ENCODE peak calls at places on chromosomes 12 and 14, in eight cellular contexts. U is stimulated activated CD8-positive, alpha-beta memory T cell treated with anti-CD3 and anti-CD28 coated beads, Interleukin-4, amount 100 ng/mL, for 24 hours; N is cardiac septum; Z is CD4-positive, alpha-beta memory T cell; G is fibroblast of lung; O is OCI-LY7; I is activated B cell treated with CpG ODN at 0.5 μM for 24 hours; V is right cardiac atrium. K is an unnamed sample.
A peak's percentile ranks its signal among the peaks of the same experiment; 100 is the strongest.

GRCh38 chr12:124390442-124391116 is 95.7 kb downstream of the RFLNA start:
- DNase-seq in G (peak; percentile 74), U (no peak), O (peak; percentile 45), I (peak; percentile 44), Z (no peak), V (peak; percentile 87), N (peak; percentile 89), K (peak; percentile 86)

GRCh38 chr14:99779751-99780150 is 13.5 kb upstream of the EML1 start:
- DNase-seq in I (no peak), O (no peak), G (no peak), U (no peak), N (no peak), Z (no peak), V (no peak), K (peak; percentile 46)

GRCh38 chr12:712172-712863 is 40.1 kb upstream of the WNK1 start:
- DNase-seq in V (no peak), G (peak; percentile 15), Z (no peak), N (no peak), O (no peak), I (no peak), U (no peak), K (no peak)

GRCh38 chr12:51324953-51325352 is 979 bp upstream of the BIN2 start:
- DNase-seq in O (no peak), G (no peak), Z (no peak), N (no peak), V (no peak), U (no peak), I (no peak), K (no peak)

GRCh38 chr14:28754209-28754985 is 12.2 kb upstream of the FOXG1 start:
- DNase-seq in I (no peak), V (no peak), O (peak; percentile 32), U (no peak), N (no peak), G (peak; percentile 57), Z (no peak), K (no peak)

GRCh38 chr14:66642264-66642663 is 134.3 kb downstream of the GPHN start:
- DNase-seq in N (no peak), G (no peak), U (no peak), I (no peak), V (no peak), Z (no peak), O (no peak), K (no peak)

GRCh38 chr12:48165089-48166031 is 8.0 kb upstream of the ASB8 start:
- DNase-seq in V (no peak), U (no peak), G (peak; percentile 76), I (no peak), O (peak; percentile 76), N (no peak), Z (peak; percentile 72), K (no peak)

GRCh38 chr14:101174980-101175606 is 271.6 kb upstream of the RTL1 start:
- DNase-seq in V (no peak), N (peak; percentile 64), I (no peak), O (no peak), G (no peak), Z (no peak), U (no peak), K (no peak)

GRCh38 chr14:56422703-56423213 is 156.8 kb upstream of the TMEM260 start:
- DNase-seq in I (no peak), N (no peak), Z (peak; percentile 17), O (peak; percentile 27), U (no peak), G (peak; percentile 87), V (peak; percentile 51), K (peak; percentile 38)

GRCh38 chr12:127559349-127560040 is 707.5 kb upstream of the TMEM132C start:
- DNase-seq in N (no peak), Z (peak; percentile 56), G (peak; percentile 81), V (peak; percentile 55), I (no peak), U (peak; percentile 9), O (peak; percentile 56), K (peak; percentile 95)

GRCh38 chr12:111410229-111411186 is 4.8 kb downstream of the SH2B3 start:
- DNase-seq in I (no peak), G (peak; percentile 35), Z (no peak), U (no peak), O (no peak), N (no peak), V (peak; percentile 77), K (peak; percentile 61)

GRCh38 chr12:132561784-132562156 is 48.6 kb downstream of the LRCOL1 start:
- DNase-seq in V (no peak), Z (no peak), U (no peak), G (no peak), I (no peak), N (no peak), O (peak; percentile 48), K (peak; percentile 43)

GRCh38 chr12:75489613-75490210 is 9.2 kb downstream of the GLIPR1 start:
- DNase-seq in O (no peak), G (peak; percentile 33), V (no peak), Z (no peak), I (no peak), N (no peak), U (no peak), K (peak; percentile 80)